ENCODE peak calls at places on chromosomes 5 and 9, in four cellular contexts. One of them, this sample, is unnamed.

GRCh38 chr5:87020099-87020934 is 247.4 kb upstream of the RASA1 start:
- DNase-seq in H4: peak
- DNase-seq in cerebellar cortex: no peak
- DNase-seq in GM04504: no peak
- DNase-seq in this sample: peak

GRCh38 chr5:160291467-160291866 is 20.9 kb downstream of the CCNJL start:
- DNase-seq in H4: no peak
- DNase-seq in cerebellar cortex: no peak
- DNase-seq in GM04504: no peak
- DNase-seq in this sample: no peak

GRCh38 chr9:106621299-106621920 is 241.6 kb upstream of the ZNF462 start:
- DNase-seq in H4: no peak
- DNase-seq in cerebellar cortex: no peak
- DNase-seq in GM04504: no peak
- DNase-seq in this sample: no peak

GRCh38 chr5:17330386-17330785 is 113.0 kb downstream of the BASP1 start:
- DNase-seq in H4: no peak
- DNase-seq in cerebellar cortex: no peak
- DNase-seq in GM04504: no peak
- DNase-seq in this sample: no peak

GRCh38 chr9:89730715-89731114 is 125.9 kb downstream of the GADD45G start:
- DNase-seq in H4: no peak
- DNase-seq in cerebellar cortex: no peak
- DNase-seq in GM04504: no peak
- DNase-seq in this sample: peak

GRCh38 chr5:82975812-82976211 is 101.4 kb downstream of the TMEM167A start:
- DNase-seq in H4: no peak
- DNase-seq in cerebellar cortex: no peak
- DNase-seq in GM04504: no peak
- DNase-seq in this sample: no peak

GRCh38 chr9:127754099-127754760 is 19.1 kb upstream of the TOR2A start:
- DNase-seq in H4: no peak
- DNase-seq in cerebellar cortex: peak
- DNase-seq in GM04504: no peak
- DNase-seq in this sample: no peak

GRCh38 chr9:5868235-5868634 is 22.5 kb upstream of the MLANA start:
- DNase-seq in H4: no peak
- DNase-seq in cerebellar cortex: no peak
- DNase-seq in GM04504: no peak
- DNase-seq in this sample: no peak

GRCh38 chr5:13188393-13188792 is 756.1 kb downstream of the DNAH5 start:
- DNase-seq in H4: no peak
- DNase-seq in cerebellar cortex: no peak
- DNase-seq in GM04504: peak
- DNase-seq in this sample: no peak

GRCh38 chr9:3810231-3810630 is 284.4 kb upstream of the RFX3 start:
- DNase-seq in H4: no peak
- DNase-seq in cerebellar cortex: no peak
- DNase-seq in GM04504: no peak
- DNase-seq in this sample: no peak

GRCh38 chr9:117775576-117775975 is 71.4 kb downstream of the TLR4 start:
- DNase-seq in H4: no peak
- DNase-seq in cerebellar cortex: peak
- DNase-seq in GM04504: no peak
- DNase-seq in this sample: no peak

GRCh38 chr9:34984049-34984448 is 5.5 kb upstream of the DNAJB5 start:
- DNase-seq in H4: no peak
- DNase-seq in cerebellar cortex: no peak
- DNase-seq in GM04504: no peak
- DNase-seq in this sample: no peak

GRCh38 chr5:149313151-149313841 is 32.0 kb upstream of the GRPEL2 start:
- DNase-seq in H4: no peak
- DNase-seq in cerebellar cortex: peak
- DNase-seq in GM04504: no peak
- DNase-seq in this sample: no peak

GRCh38 chr9:71795097-71795807 is 26.9 kb upstream of the CEMIP2 start:
- DNase-seq in H4: no peak
- DNase-seq in cerebellar cortex: no peak
- DNase-seq in GM04504: no peak
- DNase-seq in this sample: no peak

GRCh38 chr5:32805966-32806626 is 95.0 kb downstream of the NPR3 start:
- DNase-seq in H4: no peak
- DNase-seq in cerebellar cortex: no peak
- DNase-seq in GM04504: peak
- DNase-seq in this sample: no peak

GRCh38 chr9:109556061-109556460 is 58.0 kb upstream of the PTPN3 start:
- DNase-seq in H4: peak
- DNase-seq in cerebellar cortex: no peak
- DNase-seq in GM04504: no peak
- DNase-seq in this sample: no peak

GRCh38 chr5:43063731-43064171 is 23.6 kb upstream of the ANXA2R start:
- DNase-seq in H4: no peak
- DNase-seq in cerebellar cortex: peak
- DNase-seq in GM04504: no peak
- DNase-seq in this sample: no peak

GRCh38 chr5:172764861-172765765 is 5.9 kb downstream of the DUSP1 start:
- DNase-seq in H4: peak
- DNase-seq in cerebellar cortex: peak
- DNase-seq in GM04504: peak
- DNase-seq in this sample: peak

GRCh38 chr5:90911169-90911568 is 352.6 kb downstream of the ADGRV1 start:
- DNase-seq in H4: no peak
- DNase-seq in cerebellar cortex: no peak
- DNase-seq in GM04504: no peak
- DNase-seq in this sample: no peak

GRCh38 chr5:131996210-131997025 is 15.0 kb downstream of the ACSL6 start:
- DNase-seq in H4: no peak
- DNase-seq in cerebellar cortex: no peak
- DNase-seq in GM04504: no peak
- DNase-seq in this sample: no peak

GRCh38 chr5:672329-673139 is 20.6 kb downstream of the TPPP start:
- DNase-seq in H4: peak
- DNase-seq in cerebellar cortex: peak
- DNase-seq in GM04504: peak
- DNase-seq in this sample: peak

GRCh38 chr9:385818-386398 is 171.2 kb downstream of the DOCK8 start:
- DNase-seq in H4: peak
- DNase-seq in cerebellar cortex: peak
- DNase-seq in GM04504: peak
- DNase-seq in this sample: peak

GRCh38 chr9:116165912-116166311 is 12.3 kb downstream of the PAPPA start:
- DNase-seq in H4: no peak
- DNase-seq in cerebellar cortex: no peak
- DNase-seq in GM04504: no peak
- DNase-seq in this sample: no peak

This sample was measured in colonic mucosa.